ENCODE peak calls at places on chromosome 12, in ten cellular contexts. Q, V, G, N, R, C, J, L, E and A are unnamed samples.

GRCh38 chr12:92121826-92122225 is 23.8 kb downstream of the BTG1 start:
- DNase-seq in Q (no peak), V (no peak), G (no peak), N (no peak), R (peak), C (no peak), J (no peak), L (no peak), E (no peak), A (no peak)

GRCh38 chr12:16622315-16622714 is 16.4 kb upstream of the LMO3 start:
- DNase-seq in Q (no peak), V (no peak), G (no peak), N (no peak), R (no peak), C (no peak), J (no peak), L (no peak), E (no peak), A (no peak)

GRCh38 chr12:101982307-101982706 is 79.5 kb downstream of the WASHC3 start:
- DNase-seq in Q (no peak), V (no peak), G (no peak), N (no peak), R (no peak), C (peak), J (no peak), L (no peak), E (no peak), A (no peak)

GRCh38 chr12:50240096-50240791 is 43.1 kb downstream of the LIMA1 start:
- DNase-seq in Q (no peak), V (no peak), G (no peak), N (no peak), R (no peak), C (no peak), J (no peak), L (no peak), E (no peak), A (no peak)

GRCh38 chr12:11820476-11820875 is 171.0 kb downstream of the ETV6 start:
- DNase-seq in Q (no peak), V (no peak), G (no peak), N (no peak), R (no peak), C (no peak), J (no peak), L (no peak), E (no peak), A (no peak)

GRCh38 chr12:46219892-46220655 is 48.8 kb downstream of the SLC38A1 start:
- DNase-seq in Q (peak), V (peak), G (peak), N (peak), R (no peak), C (no peak), J (peak), L (no peak), E (no peak), A (no peak)

GRCh38 chr12:64753427-64753826 is 5.8 kb downstream of the GNS start:
- DNase-seq in Q (no peak), V (no peak), G (no peak), N (no peak), R (no peak), C (no peak), J (no peak), L (no peak), E (no peak), A (no peak)

GRCh38 chr12:102543494-102543893 is 63.1 kb upstream of the IGF1 start:
- DNase-seq in Q (no peak), V (no peak), G (no peak), N (no peak), R (no peak), C (no peak), J (no peak), L (no peak), E (no peak), A (no peak)

GRCh38 chr12:12182926-12183325 is 83.9 kb downstream of the LRP6 start:
- DNase-seq in Q (no peak), V (peak), G (peak), N (peak), R (no peak), C (no peak), J (no peak), L (no peak), E (no peak), A (no peak)

GRCh38 chr12:15741082-15741481 is 48.1 kb downstream of the EPS8 start:
- DNase-seq in Q (no peak), V (no peak), G (no peak), N (no peak), R (no peak), C (no peak), J (no peak), L (no peak), E (no peak), A (no peak)

GRCh38 chr12:59823535-59823934 is 227.7 kb downstream of the SLC16A7 start:
- DNase-seq in Q (no peak), V (no peak), G (no peak), N (peak), R (no peak), C (no peak), J (no peak), L (no peak), E (no peak), A (no peak)

GRCh38 chr12:113933201-113933786 is 32.8 kb downstream of the RBM19 start:
- DNase-seq in Q (peak), V (peak), G (peak), N (peak), R (no peak), C (peak), J (no peak), L (no peak), E (no peak), A (no peak)

GRCh38 chr12:2294651-2295475 is 242.1 kb downstream of the CACNA1C start:
- DNase-seq in Q (no peak), V (peak), G (peak), N (peak), R (peak), C (peak), J (no peak), L (no peak), E (no peak), A (peak)

GRCh38 chr12:114729731-114730130 is 45.8 kb upstream of the TBX3 start:
- DNase-seq in Q (no peak), V (peak), G (peak), N (peak), R (no peak), C (no peak), J (no peak), L (no peak), E (no peak), A (no peak)

GRCh38 chr12:46342562-46343033 is 30.0 kb downstream of the SLC38A2 start:
- DNase-seq in Q (no peak), V (peak), G (no peak), N (peak), R (no peak), C (peak), J (peak), L (peak), E (no peak), A (no peak)

GRCh38 chr12:55703976-55704761 is 3.5 kb downstream of the ITGA7 start:
- DNase-seq in Q (no peak), V (no peak), G (peak), N (no peak), R (no peak), C (no peak), J (no peak), L (no peak), E (no peak), A (no peak)

GRCh38 chr12:52455818-52456217 is 3.9 kb upstream of the KRT6B start:
- DNase-seq in Q (no peak), V (peak), G (no peak), N (peak), R (no peak), C (no peak), J (no peak), L (no peak), E (no peak), A (no peak)

GRCh38 chr12:94622475-94622874 is 27.9 kb downstream of the TMCC3 start:
- DNase-seq in Q (no peak), V (peak), G (peak), N (no peak), R (no peak), C (no peak), J (no peak), L (no peak), E (peak), A (no peak)

GRCh38 chr12:71469235-71469873 is 29.8 kb downstream of the LGR5 start:
- DNase-seq in Q (peak), V (peak), G (peak), N (peak), R (no peak), C (no peak), J (no peak), L (no peak), E (no peak), A (no peak)

GRCh38 chr12:52984136-52984535 is 22.1 kb upstream of the EIF4B start:
- DNase-seq in Q (no peak), V (no peak), G (no peak), N (no peak), R (no peak), C (no peak), J (no peak), L (no peak), E (no peak), A (no peak)

GRCh38 chr12:48818831-48819590 is 715 bp downstream of the CACNB3 start:
- DNase-seq in Q (no peak), V (no peak), G (no peak), N (no peak), R (no peak), C (peak), J (peak), L (no peak), E (no peak), A (no peak)

GRCh38 chr12:202081-202731 is 11.8 kb downstream of the SLC6A12 start:
- DNase-seq in Q (no peak), V (no peak), G (no peak), N (no peak), R (no peak), C (no peak), J (no peak), L (no peak), E (no peak), A (no peak)

GRCh38 chr12:33614630-33615029 is 175.0 kb upstream of the SYT10 start:
- DNase-seq in Q (no peak), V (no peak), G (no peak), N (no peak), R (no peak), C (no peak), J (no peak), L (no peak), E (no peak), A (no peak)

GRCh38 chr12:116381744-116382455 is 104.4 kb upstream of the MED13L start:
- DNase-seq in Q (no peak), V (peak), G (peak), N (peak), R (no peak), C (no peak), J (no peak), L (no peak), E (no peak), A (no peak)

GRCh38 chr12:20390846-20391245 is 22.5 kb downstream of the PDE3A start:
- DNase-seq in Q (no peak), V (no peak), G (no peak), N (peak), R (no peak), C (no peak), J (no peak), L (no peak), E (no peak), A (no peak)

GRCh38 chr12:52730383-52730782 is 27.1 kb upstream of the KRT77 start:
- DNase-seq in Q (no peak), V (no peak), G (no peak), N (no peak), R (no peak), C (no peak), J (no peak), L (no peak), E (no peak), A (no peak)

GRCh38 chr12:1816730-1817094 is 3.7 kb upstream of the LRTM2 start:
- DNase-seq in Q (no peak), V (no peak), G (no peak), N (no peak), R (no peak), C (no peak), J (no peak), L (no peak), E (no peak), A (no peak)

GRCh38 chr12:113598815-113599406 is 127.2 kb upstream of the LHX5 start:
- DNase-seq in Q (no peak), V (no peak), G (no peak), N (no peak), R (no peak), C (no peak), J (no peak), L (no peak), E (no peak), A (no peak)

GRCh38 chr12:25694072-25694471 is 141.0 kb upstream of the LMNTD1 start:
- DNase-seq in Q (no peak), V (peak), G (peak), N (peak), R (no peak), C (peak), J (peak), L (no peak), E (peak), A (peak)

GRCh38 chr12:21677622-21678277 is 20.1 kb upstream of the LDHB start:
- DNase-seq in Q (no peak), V (no peak), G (no peak), N (peak), R (no peak), C (no peak), J (no peak), L (no peak), E (no peak), A (no peak)

GRCh38 chr12:52681551-52682380 is 1.6 kb upstream of the KRT1 start:
- DNase-seq in Q (no peak), V (no peak), G (no peak), N (no peak), R (no peak), C (no peak), J (no peak), L (no peak), E (no peak), A (no peak)

GRCh38 chr12:132069336-132069985 is 74.7 kb downstream of the DDX51 start:
- DNase-seq in Q (no peak), V (no peak), G (no peak), N (no peak), R (no peak), C (no peak), J (no peak), L (no peak), E (no peak), A (no peak)

GRCh38 chr12:12087693-12088034 is 16.9 kb downstream of the BCL2L14 start:
- DNase-seq in Q (no peak), V (no peak), G (no peak), N (no peak), R (no peak), C (no peak), J (no peak), L (no peak), E (no peak), A (no peak)

GRCh38 chr12:52805739-52806138 is 8.2 kb downstream of the KRT4 start:
- DNase-seq in Q (no peak), V (no peak), G (no peak), N (no peak), R (no peak), C (no peak), J (no peak), L (no peak), E (no peak), A (no peak)

GRCh38 chr12:22230280-22230794 is 104.2 kb downstream of the ST8SIA1 start:
- DNase-seq in Q (no peak), V (no peak), G (peak), N (peak), R (no peak), C (no peak), J (no peak), L (no peak), E (no peak), A (no peak)

GRCh38 chr12:78293039-78293686 is 462.5 kb downstream of the NAV3 start:
- DNase-seq in Q (no peak), V (peak), G (peak), N (peak), R (no peak), C (no peak), J (no peak), L (no peak), E (no peak), A (no peak)

GRCh38 chr12:127496255-127496654 is 770.7 kb upstream of the TMEM132C start:
- DNase-seq in Q (no peak), V (no peak), G (no peak), N (no peak), R (no peak), C (no peak), J (no peak), L (no peak), E (no peak), A (no peak)

GRCh38 chr12:50625029-50625875 is 120.5 kb downstream of the DIP2B start:
- DNase-seq in Q (no peak), V (no peak), G (peak), N (no peak), R (no peak), C (no peak), J (no peak), L (no peak), E (no peak), A (no peak)

GRCh38 chr12:32489070-32489469 is 89.7 kb downstream of the FGD4 start:
- DNase-seq in Q (no peak), V (no peak), G (no peak), N (no peak), R (no peak), C (no peak), J (no peak), L (no peak), E (no peak), A (no peak)

DNA sequence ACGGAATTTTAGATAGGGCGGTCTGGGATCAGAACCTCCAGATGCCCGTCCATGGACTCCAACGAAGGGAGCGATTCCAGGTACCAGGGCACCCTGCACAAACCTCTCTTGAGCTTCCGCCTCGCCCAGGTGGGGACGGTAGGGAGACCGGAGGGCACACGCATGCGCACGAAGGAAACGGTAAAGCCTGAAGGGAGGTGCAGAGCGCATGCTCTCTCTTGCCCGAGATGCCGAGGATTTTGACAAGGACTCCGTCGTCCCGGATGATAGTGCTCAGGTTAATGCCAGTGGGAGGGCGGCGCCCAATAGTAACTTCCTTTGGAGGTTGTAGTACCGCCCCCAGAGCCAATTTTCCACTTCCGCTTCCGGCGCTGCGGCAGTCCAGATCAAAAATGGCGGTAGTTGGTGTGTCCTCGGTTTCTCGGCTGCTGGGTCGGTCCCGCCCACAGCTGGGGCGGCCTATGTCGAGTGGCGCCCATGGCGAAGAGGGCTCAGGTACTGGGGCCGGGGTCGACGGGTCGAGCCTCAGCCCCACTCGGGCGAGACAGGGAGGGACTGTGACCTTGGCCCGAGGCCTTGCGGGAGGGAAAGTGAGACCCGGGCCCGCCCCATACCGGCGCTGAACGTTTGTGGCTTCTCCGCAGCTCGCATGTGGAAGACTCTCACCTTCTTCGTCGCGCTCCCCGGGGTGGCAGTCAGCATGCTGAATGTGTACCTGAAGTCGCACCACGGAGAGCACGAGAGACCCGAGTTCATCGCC is at the start of gene COX6A1:
- DNase-seq in Q (peak), V (peak), G (peak), N (peak), R (peak), C (peak), J (peak), L (peak), E (peak), A (peak)
- TF ChIP-seq CTCF in Q (peak), V (no peak), G (no peak), N (no peak), R (no peak), C (peak), J (no peak), L (peak), E (no peak), A (no peak)

DNA sequence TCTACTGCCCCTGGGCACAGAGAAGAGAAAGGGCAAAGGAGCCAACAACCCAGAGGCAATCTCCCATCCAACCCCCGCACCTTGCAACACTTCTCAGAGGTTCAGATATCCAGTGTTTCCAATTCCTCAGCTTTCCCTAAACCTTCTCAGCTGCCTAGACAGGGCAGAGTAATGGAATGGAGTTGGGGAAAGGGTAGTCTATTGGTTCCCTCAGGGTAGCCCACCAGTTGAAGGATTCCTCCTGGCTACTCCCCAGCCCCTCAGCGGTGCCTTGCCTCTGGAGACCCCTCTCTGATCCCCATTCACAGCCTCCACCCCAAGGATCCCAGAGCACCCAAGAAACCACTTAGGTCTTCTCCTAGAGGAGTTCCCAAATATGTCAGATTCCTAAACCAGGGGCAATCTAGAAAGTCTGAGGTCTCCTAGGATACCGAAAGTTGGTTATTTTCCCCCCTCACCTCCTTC is 516 bp downstream of the NFE2 start:
- DNase-seq in Q (no peak), V (no peak), G (no peak), N (no peak), R (no peak), C (no peak), J (no peak), L (no peak), E (no peak), A (no peak)
- H3K4me3 ChIP-seq in Q (peak), V (peak), G (no peak), N (no peak), R (no peak), C (no peak), J (peak), L (no peak), E (no peak), A (no peak)

DNA sequence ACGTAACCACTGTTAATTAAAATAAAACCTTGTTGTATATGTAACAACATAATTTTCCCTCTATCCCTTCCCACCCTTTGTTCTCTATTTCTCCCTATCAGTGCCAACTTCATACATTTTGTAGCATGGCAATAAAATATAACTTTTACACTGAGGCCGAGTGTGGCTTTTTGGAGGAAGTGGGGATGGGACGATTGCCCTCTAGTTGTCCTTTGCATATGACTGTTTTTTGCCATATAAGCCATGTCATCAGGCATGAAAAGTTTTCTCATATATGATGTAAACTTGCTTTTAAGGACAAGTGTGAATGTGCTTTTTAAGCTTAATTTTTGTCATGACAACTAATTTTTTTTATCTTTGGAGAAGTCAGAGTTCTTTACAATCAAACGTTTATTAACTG is 6.2 kb upstream of the CCT2 start:
- DNase-seq in Q (no peak), V (no peak), G (no peak), N (no peak), R (no peak), C (no peak), J (no peak), L (no peak), E (no peak), A (no peak)
- TF ChIP-seq CTCF in Q (no peak), V (no peak), G (no peak), N (no peak), R (no peak), C (no peak), J (no peak), L (no peak), E (no peak), A (no peak)

GRCh38 chr12:4401108-4401507 is 21.6 kb upstream of the FGF23 start:
- DNase-seq in Q (no peak), V (no peak), G (no peak), N (no peak), R (no peak), C (no peak), J (no peak), L (no peak), E (no peak), A (no peak)
- H3K4me3 ChIP-seq in Q (no peak), V (no peak), G (no peak), N (no peak), R (no peak), C (no peak), J (no peak), L (no peak), E (no peak), A (no peak)